ENCODE peak calls at places on chromosome 16, in four cellular contexts. One of them, this sample, is unnamed.

GRCh38 chr16:6124136-6124535 is 1026.5 kb upstream of the EEF2KMT start:
- DNase-seq in glutamatergic neuron: no peak
- DNase-seq in adrenal gland: no peak
- DNase-seq in MM.1S: no peak
- DNase-seq in this sample: no peak

GRCh38 chr16:14399397-14400284 is 230.4 kb downstream of the PARN start:
- DNase-seq in adrenal gland: peak
- DNase-seq in MM.1S: peak
- DNase-seq in glutamatergic neuron: no peak
- DNase-seq in this sample: peak

GRCh38 chr16:23321206-23321875 is 19.2 kb downstream of the SCNN1B start:
- DNase-seq in adrenal gland: no peak
- DNase-seq in MM.1S: no peak
- DNase-seq in glutamatergic neuron: no peak
- DNase-seq in this sample: no peak

GRCh38 chr16:70687172-70687531 is 1.3 kb upstream of the MTSS2 start:
- DNase-seq in adrenal gland: no peak
- DNase-seq in MM.1S: no peak
- DNase-seq in glutamatergic neuron: peak
- DNase-seq in this sample: no peak

GRCh38 chr16:71807905-71808592 is 585 bp downstream of the AP1G1 start:
- DNase-seq in MM.1S: peak
- DNase-seq in glutamatergic neuron: no peak
- DNase-seq in adrenal gland: peak
- DNase-seq in this sample: peak

GRCh38 chr16:19264123-19264673 is 21.3 kb upstream of the CLEC19A start:
- DNase-seq in glutamatergic neuron: no peak
- DNase-seq in adrenal gland: no peak
- DNase-seq in MM.1S: no peak
- DNase-seq in this sample: no peak

GRCh38 chr16:28878083-28878926 is at the start of gene ATP2A1:
- DNase-seq in adrenal gland: no peak
- DNase-seq in MM.1S: no peak
- DNase-seq in glutamatergic neuron: no peak
- DNase-seq in this sample: no peak

GRCh38 chr16:56424791-56425438 is 430 bp downstream of the AMFR start:
- DNase-seq in adrenal gland: peak
- DNase-seq in MM.1S: peak
- DNase-seq in glutamatergic neuron: peak
- DNase-seq in this sample: no peak

GRCh38 chr16:85924675-85925074 is 25.7 kb downstream of the IRF8 start:
- DNase-seq in glutamatergic neuron: no peak
- DNase-seq in MM.1S: no peak
- DNase-seq in adrenal gland: no peak
- DNase-seq in this sample: peak

GRCh38 chr16:89071686-89072182 is 21.9 kb upstream of the ACSF3 start:
- DNase-seq in adrenal gland: no peak
- DNase-seq in MM.1S: no peak
- DNase-seq in glutamatergic neuron: no peak
- DNase-seq in this sample: no peak

GRCh38 chr16:50667497-50668367 is 13.4 kb downstream of the SNX20 start:
- DNase-seq in glutamatergic neuron: no peak
- DNase-seq in adrenal gland: no peak
- DNase-seq in MM.1S: no peak
- DNase-seq in this sample: no peak

GRCh38 chr16:583470-583814 is 6.4 kb upstream of the RAB40C start:
- DNase-seq in adrenal gland: no peak
- DNase-seq in MM.1S: no peak
- DNase-seq in glutamatergic neuron: no peak
- DNase-seq in this sample: no peak

GRCh38 chr16:583815-584591 is 5.9 kb upstream of the RAB40C start:
- DNase-seq in MM.1S: no peak
- DNase-seq in glutamatergic neuron: no peak
- DNase-seq in adrenal gland: no peak
- DNase-seq in this sample: no peak

GRCh38 chr16:580946-581498 is 8.8 kb upstream of the RAB40C start:
- DNase-seq in MM.1S: no peak
- DNase-seq in adrenal gland: no peak
- DNase-seq in glutamatergic neuron: no peak
- DNase-seq in this sample: no peak

GRCh38 chr16:582614-583331 is 7.1 kb upstream of the RAB40C start:
- DNase-seq in glutamatergic neuron: no peak
- DNase-seq in adrenal gland: no peak
- DNase-seq in MM.1S: no peak
- DNase-seq in this sample: no peak

GRCh38 chr16:582218-582613 is 7.7 kb upstream of the RAB40C start:
- DNase-seq in glutamatergic neuron: no peak
- DNase-seq in MM.1S: no peak
- DNase-seq in adrenal gland: no peak
- DNase-seq in this sample: no peak
- TF ChIP-seq CTCF in glutamatergic neuron: no peak
- TF ChIP-seq CTCF in MM.1S: no peak
- TF ChIP-seq CTCF in adrenal gland: no peak
- TF ChIP-seq CTCF in this sample: no peak

GRCh38 chr16:68072038-68072695 is 13.0 kb upstream of the NFATC3 start:
- DNase-seq in glutamatergic neuron: no peak
- DNase-seq in adrenal gland: peak
- DNase-seq in MM.1S: no peak
- DNase-seq in this sample: peak
- TF ChIP-seq CTCF in glutamatergic neuron: no peak
- TF ChIP-seq CTCF in adrenal gland: no peak
- TF ChIP-seq CTCF in MM.1S: no peak
- TF ChIP-seq CTCF in this sample: no peak

GRCh38 chr16:31477220-31478216 is 5.4 kb upstream of the SLC5A2 start:
- DNase-seq in MM.1S: peak
- DNase-seq in glutamatergic neuron: peak
- DNase-seq in adrenal gland: peak
- DNase-seq in this sample: no peak
- TF ChIP-seq CTCF in MM.1S: no peak
- TF ChIP-seq CTCF in glutamatergic neuron: peak
- TF ChIP-seq CTCF in adrenal gland: peak
- TF ChIP-seq CTCF in this sample: no peak

GRCh38 chr16:46690281-46691178 is 1.1 kb downstream of the ORC6 start:
- DNase-seq in adrenal gland: no peak
- DNase-seq in glutamatergic neuron: peak
- DNase-seq in MM.1S: peak
- DNase-seq in this sample: no peak

GRCh38 chr16:46688101-46688656 is 799 bp downstream of the VPS35 start:
- DNase-seq in glutamatergic neuron: no peak
- DNase-seq in adrenal gland: peak
- DNase-seq in MM.1S: no peak
- DNase-seq in this sample: peak

GRCh38 chr16:46687486-46687885 is 1.5 kb downstream of the VPS35 start:
- DNase-seq in adrenal gland: no peak
- DNase-seq in MM.1S: no peak
- DNase-seq in glutamatergic neuron: no peak
- DNase-seq in this sample: no peak

GRCh38 chr16:46689492-46690280 is at the start of gene ORC6:
- DNase-seq in glutamatergic neuron: peak
- DNase-seq in adrenal gland: peak
- DNase-seq in MM.1S: peak
- DNase-seq in this sample: peak

DNA sequence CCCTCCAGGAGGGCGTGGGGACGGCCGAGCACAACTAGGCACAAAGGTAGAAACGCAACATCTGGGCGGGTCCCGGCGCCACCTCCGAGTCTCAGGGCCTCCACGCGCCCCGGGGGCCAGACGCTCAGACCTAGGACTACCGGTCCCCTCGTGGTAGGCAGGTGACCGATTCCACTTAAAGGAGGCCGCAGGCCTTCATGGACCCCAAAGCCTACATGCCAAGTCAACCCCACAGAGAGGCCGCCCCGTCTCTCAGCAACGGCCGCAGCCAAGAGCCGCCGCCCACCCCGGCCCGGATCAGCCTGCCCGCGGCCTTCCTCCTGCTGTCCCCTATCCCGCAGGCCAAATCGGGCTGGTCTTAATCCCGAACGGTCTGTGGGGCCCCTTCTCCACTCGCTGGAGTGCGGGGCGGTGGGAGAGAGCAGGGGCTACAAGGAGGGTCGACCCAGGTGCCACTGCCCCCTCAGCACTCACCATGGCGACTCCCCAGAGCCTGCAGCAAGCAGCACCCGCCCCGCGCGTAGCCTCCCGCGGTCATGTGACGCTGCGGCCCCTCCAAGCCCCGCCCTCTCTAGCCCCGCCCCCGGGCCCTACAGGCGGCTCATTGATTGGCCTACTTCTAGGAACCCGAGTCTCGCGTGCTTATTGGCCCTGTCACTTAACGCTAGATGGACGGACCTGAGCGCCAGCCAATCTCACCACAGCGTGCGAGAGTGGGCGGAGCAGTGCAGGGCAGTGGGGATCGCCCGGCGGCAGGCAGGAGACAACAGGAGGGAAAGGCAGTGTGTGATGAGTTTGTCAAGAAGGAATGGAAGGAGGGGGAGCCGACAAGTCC is at the start of gene VPS35:
- DNase-seq in MM.1S: peak
- DNase-seq in glutamatergic neuron: peak
- DNase-seq in adrenal gland: peak
- DNase-seq in this sample: peak
- TF ChIP-seq CTCF in MM.1S: no peak
- TF ChIP-seq CTCF in glutamatergic neuron: peak
- TF ChIP-seq CTCF in adrenal gland: no peak
- TF ChIP-seq CTCF in this sample: no peak

DNA sequence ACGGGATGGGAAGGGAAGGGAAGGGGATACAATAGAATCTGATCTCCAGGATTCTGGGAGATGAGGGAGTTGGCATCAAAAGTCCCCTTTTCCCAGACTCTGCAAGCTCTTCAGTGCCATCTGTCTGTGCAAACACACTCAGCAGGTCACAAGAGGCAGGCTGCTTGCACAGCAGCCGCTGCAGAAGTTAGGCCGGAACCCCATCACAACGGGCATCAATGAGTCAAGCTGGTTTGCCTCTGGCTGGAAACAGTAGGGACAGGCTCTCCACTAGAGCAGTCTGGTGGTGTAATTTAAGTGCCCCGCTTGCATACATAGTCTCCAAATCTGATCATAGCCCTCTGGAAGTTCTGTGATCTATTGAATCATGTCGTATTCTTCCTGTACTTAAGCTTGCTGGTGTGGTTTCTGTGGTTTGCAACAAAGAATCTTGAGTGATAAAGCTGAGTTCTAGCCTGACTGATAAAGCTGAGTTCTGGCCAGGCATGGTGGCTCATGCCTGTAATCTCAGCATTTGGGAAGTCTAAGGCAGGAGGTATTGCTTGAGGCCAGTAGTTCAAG is 33.7 kb upstream of the KDM8 start:
- DNase-seq in adrenal gland: no peak
- DNase-seq in MM.1S: peak
- DNase-seq in glutamatergic neuron: no peak
- DNase-seq in this sample: peak
- TF ChIP-seq CTCF in adrenal gland: no peak
- TF ChIP-seq CTCF in MM.1S: peak
- TF ChIP-seq CTCF in glutamatergic neuron: no peak
- TF ChIP-seq CTCF in this sample: peak

DNA sequence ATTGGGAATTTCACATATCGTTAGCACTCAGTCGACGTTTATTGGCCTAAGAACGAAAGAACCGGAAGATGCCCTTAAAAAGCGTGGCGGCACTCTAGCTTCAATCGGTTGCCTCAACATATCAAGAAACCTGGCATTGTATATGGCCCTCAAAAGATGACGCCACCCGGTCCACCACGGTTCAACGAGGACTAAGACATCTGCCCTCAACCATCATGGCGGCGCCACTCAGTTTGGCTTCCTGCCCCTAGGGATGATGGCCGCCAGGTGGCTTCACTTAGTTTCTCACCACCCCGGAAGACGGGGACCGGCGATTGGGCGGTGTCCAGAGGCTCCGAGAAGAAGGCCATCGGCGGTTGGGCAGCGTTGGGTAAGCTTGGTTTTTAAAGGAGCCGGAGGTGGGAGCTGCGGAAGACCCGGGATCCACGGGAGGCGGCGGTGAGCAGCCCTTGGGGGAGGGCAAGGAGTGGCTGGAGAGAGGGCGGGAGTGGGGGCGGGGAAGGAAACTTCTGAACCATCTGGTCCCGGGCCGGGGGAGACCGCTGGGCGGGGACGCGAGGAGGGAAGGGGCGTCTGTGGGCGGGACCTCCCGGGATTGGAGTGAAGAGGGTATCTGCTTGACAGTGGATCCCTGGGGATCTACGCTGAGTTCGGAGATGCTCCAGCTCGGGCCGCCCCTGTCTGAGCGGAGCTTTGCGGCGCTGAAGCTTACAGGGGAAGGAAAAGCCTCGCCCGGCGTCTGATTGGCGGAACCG is at the start of gene PRR14:
- DNase-seq in glutamatergic neuron: peak
- DNase-seq in adrenal gland: peak
- DNase-seq in MM.1S: peak
- DNase-seq in this sample: peak
- TF ChIP-seq CTCF in glutamatergic neuron: peak
- TF ChIP-seq CTCF in adrenal gland: peak
- TF ChIP-seq CTCF in MM.1S: no peak
- TF ChIP-seq CTCF in this sample: peak